ENCODE peak calls at places on chromosomes 16 and 17, in seven cellular contexts. B is neural progenitor cell, D is hepatocyte, F is H1, R is K562, Z is GM23248, C is PC-3. L is an unnamed sample.

GRCh38 chr16:72501739-72502653 is 330.0 kb upstream of the PMFBP1 start:
- DNase-seq in B (peak; percentile 75), D (peak; percentile 76), F (no peak), R (peak; percentile 47), Z (peak; percentile 79), C (peak; percentile 69), L (peak; percentile 39)

GRCh38 chr17:19270347-19270950 is 33.3 kb downstream of the EPN2 start:
- DNase-seq in B (peak; percentile 35), D (no peak), F (no peak), R (no peak), Z (no peak), C (no peak), L (no peak)

GRCh38 chr17:81740395-81740961 is 28.4 kb downstream of the SLC25A10 start:
- DNase-seq in B (no peak), D (no peak), F (no peak), R (peak; percentile 41), Z (no peak), C (no peak), L (no peak)

GRCh38 chr17:72302735-72303134 is 181.9 kb downstream of the SOX9 start:
- DNase-seq in B (no peak), D (no peak), F (no peak), R (no peak), Z (no peak), C (no peak), L (no peak)

GRCh38 chr16:64434526-64435069 is 687.3 kb downstream of the CDH11 start:
- DNase-seq in B (no peak), D (no peak), F (no peak), R (no peak), Z (no peak), C (no peak), L (no peak)

GRCh38 chr16:87922250-87922871 is 14.0 kb downstream of the CA5A start:
- DNase-seq in B (no peak), D (no peak), F (no peak), R (no peak), Z (no peak), C (no peak), L (no peak)

GRCh38 chr16:53664724-53665345 is 38.8 kb downstream of the RPGRIP1L start:
- DNase-seq in B (no peak), D (peak; percentile 18), F (no peak), R (no peak), Z (peak; percentile 96), C (no peak), L (no peak)

GRCh38 chr17:77737442-77738265 is 220.8 kb upstream of the TNRC6C start:
- DNase-seq in B (peak; percentile 72), D (no peak), F (no peak), R (no peak), Z (no peak), C (no peak), L (no peak)

GRCh38 chr17:57916925-57917858 is 38.0 kb downstream of the CUEDC1 start:
- DNase-seq in B (no peak), D (no peak), F (no peak), R (no peak), Z (no peak), C (peak; percentile 39), L (no peak)

GRCh38 chr16:84524346-84524920 is 20.0 kb upstream of the MEAK7 start:
- DNase-seq in B (no peak), D (no peak), F (no peak), R (no peak), Z (no peak), C (no peak), L (no peak)

GRCh38 chr16:89550421-89550988 is 10.0 kb upstream of the RPL13 start:
- DNase-seq in B (no peak), D (no peak), F (no peak), R (no peak), Z (no peak), C (no peak), L (no peak)

GRCh38 chr17:77281024-77281903 is 140.5 kb downstream of the SEC14L1 start:
- DNase-seq in B (peak; percentile 88), D (peak; percentile 89), F (no peak), R (peak; percentile 95), Z (peak; percentile 68), C (peak; percentile 80), L (peak; percentile 66)

GRCh38 chr17:74860229-74860998 is 729 bp upstream of the GRIN2C start:
- DNase-seq in B (peak; percentile 30), D (no peak), F (no peak), R (no peak), Z (no peak), C (no peak), L (no peak)

DNA sequence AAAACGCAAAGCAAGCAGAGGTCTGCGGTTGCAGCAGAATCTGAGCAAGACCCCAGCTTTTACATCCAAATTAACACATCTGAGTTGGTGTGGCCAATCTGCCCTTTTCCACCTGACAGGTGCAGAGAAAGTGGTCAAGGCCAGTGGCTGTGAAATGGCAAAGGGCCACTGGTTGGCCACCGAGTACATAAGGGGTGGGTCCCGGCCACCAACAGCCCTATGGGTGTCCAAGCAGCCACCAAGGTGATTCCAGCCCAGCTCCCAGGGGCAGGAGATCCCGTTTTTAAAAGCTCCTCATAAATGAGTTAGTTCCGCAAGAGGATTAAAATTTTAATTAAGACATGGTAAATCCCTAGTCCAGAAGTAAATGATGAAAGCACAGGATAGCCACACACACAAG is 29.1 kb downstream of the USP7 start:
- DNase-seq in B (no peak), D (no peak), F (no peak), R (no peak), Z (no peak), C (no peak), L (no peak)
- H3K4me1 ChIP-seq in B (peaks cover 3% of the 10 kb centered on the region), D (no peaks in the 10 kb centered on the region), F (peaks cover 5% of the 10 kb centered on the region), R (no peaks in the 10 kb centered on the region), Z (peaks cover 4% of the 10 kb centered on the region), C (no peaks in the 10 kb centered on the region), L (peaks cover 14% of the 10 kb centered on the region)

GRCh38 chr17:42076797-42077559 is 21.3 kb downstream of the ZNF385C start:
- DNase-seq in B (no peak), D (no peak), F (no peak), R (no peak), Z (no peak), C (no peak), L (no peak)

GRCh38 chr17:42075789-42076188 is 22.5 kb downstream of the ZNF385C start:
- DNase-seq in B (no peak), D (no peak), F (no peak), R (no peak), Z (no peak), C (no peak), L (no peak)

GRCh38 chr17:42071810-42072209 is 21.4 kb upstream of the C17orf113 start:
- DNase-seq in B (no peak), D (no peak), F (no peak), R (no peak), Z (no peak), C (no peak), L (no peak)

GRCh38 chr17:42068979-42069378 is 18.6 kb upstream of the C17orf113 start:
- DNase-seq in B (no peak), D (no peak), F (no peak), R (no peak), Z (no peak), C (no peak), L (no peak)

GRCh38 chr17:42072323-42073187 is 22.2 kb upstream of the C17orf113 start:
- DNase-seq in B (peak; percentile 79), D (peak; percentile 69), F (no peak), R (peak; percentile 77), Z (peak; percentile 34), C (no peak), L (no peak)
- TF ChIP-seq EZH2 in B (peak; percentile 68), D (peak; percentile 87), F (no peak), R (no peak), Z (peak; percentile 67), C (no peak), L (no peak)

DNA sequence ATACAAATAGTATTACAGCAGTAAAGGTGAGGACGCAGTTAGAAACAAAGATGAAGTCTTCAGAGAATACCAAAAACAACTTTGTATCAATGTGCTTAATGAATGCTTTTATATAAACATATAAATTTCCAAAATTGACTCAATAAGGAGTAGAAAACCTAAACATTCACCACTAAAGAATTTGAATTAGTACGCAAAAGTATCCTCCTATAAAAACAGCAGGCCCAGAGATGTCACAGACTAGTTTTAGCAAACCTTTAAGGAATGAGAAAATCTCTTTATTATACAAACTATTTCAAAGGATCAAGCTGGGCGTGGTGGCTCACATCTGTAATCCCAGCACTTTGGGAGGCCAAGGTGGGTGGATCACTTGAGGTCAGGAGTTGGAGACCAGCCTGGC is 86.2 kb downstream of the OR1D5 start:
- DNase-seq in B (no peak), D (no peak), F (no peak), R (no peak), Z (no peak), C (no peak), L (no peak)
- H3K4me3 ChIP-seq in B (no peak overlapping the region), D (no peak overlapping the region), F (no peak overlapping the region), R (no peak overlapping the region), Z (no peak overlapping the region), C (no peak overlapping the region), L (no peak overlapping the region)

GRCh38 chr16:16004314-16004749 is 54.9 kb downstream of the ABCC1 start:
- DNase-seq in B (no peak), D (no peak), F (no peak), R (no peak), Z (peak; percentile 82), C (peak; percentile 65), L (no peak)

GRCh38 chr16:16003719-16004313 is 54.4 kb downstream of the ABCC1 start:
- DNase-seq in B (no peak), D (no peak), F (no peak), R (no peak), Z (no peak), C (no peak), L (no peak)

GRCh38 chr16:15996432-15997109 is 47.2 kb downstream of the ABCC1 start:
- DNase-seq in B (no peak), D (peak; percentile 10), F (no peak), R (peak; percentile 48), Z (peak; percentile 87), C (peak; percentile 76), L (peak; percentile 25)

GRCh38 chr16:16001856-16002255 is 52.4 kb downstream of the ABCC1 start:
- DNase-seq in B (no peak), D (no peak), F (no peak), R (no peak), Z (no peak), C (no peak), L (no peak)

DNA sequence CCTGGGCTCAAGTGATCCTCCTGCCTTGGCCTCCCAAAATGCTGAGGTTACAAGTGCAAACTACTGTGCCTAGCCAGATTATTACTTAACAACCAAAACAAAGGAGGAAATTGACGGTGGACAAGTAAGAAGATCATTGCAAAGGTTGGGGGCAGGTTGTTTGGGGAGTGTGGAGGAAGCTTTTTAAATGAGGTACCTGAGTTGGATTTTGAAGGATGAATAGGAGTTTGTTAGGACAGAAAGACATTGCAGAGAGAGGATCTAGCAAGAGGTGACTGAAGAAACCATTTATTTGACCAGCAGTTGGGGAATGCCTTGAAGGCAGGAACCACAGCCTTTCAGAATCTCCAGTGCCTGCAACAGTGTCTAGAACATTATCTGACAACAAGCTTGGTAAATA is 51.3 kb downstream of the ABCC1 start:
- DNase-seq in B (no peak), D (no peak), F (no peak), R (no peak), Z (no peak), C (no peak), L (no peak)
- H3K4me1 ChIP-seq in B (no peaks in the 10 kb centered on the region), D (peaks cover 4% of the 10 kb centered on the region), F (peaks cover 3% of the 10 kb centered on the region), R (peaks cover 37% of the 10 kb centered on the region), Z (peaks cover 55% of the 10 kb centered on the region), C (peaks cover 26% of the 10 kb centered on the region), L (peaks cover 7% of the 10 kb centered on the region)